ENCODE peak calls at places on chromosomes 6 and 20, in seven cellular contexts. F, J, Q, E, G, D and X are unnamed samples.
A peak's percentile ranks its signal among the peaks of the same experiment; 100 is the strongest.

GRCh38 chr6:6006428-6007310 is at the start of gene NRN1:
- DNase-seq in F (no peak), J (no peak), Q (no peak), E (no peak), G (no peak), D (no peak), X (no peak)

GRCh38 chr6:44730771-44731391 is 343.4 kb downstream of the CDC5L start:
- DNase-seq in F (no peak), J (no peak), Q (no peak), E (no peak), G (no peak), D (no peak), X (no peak)

GRCh38 chr6:119671105-119671504 is 321.5 kb upstream of the MAN1A1 start:
- DNase-seq in F (no peak), J (no peak), Q (no peak), E (no peak), G (no peak), D (no peak), X (no peak)

GRCh38 chr6:37092851-37093727 is 76.9 kb upstream of the PIM1 start:
- DNase-seq in F (no peak), J (no peak), Q (no peak), E (peak; percentile 22), G (no peak), D (no peak), X (no peak)

GRCh38 chr6:7419065-7419464 is 29.5 kb downstream of the RIOK1 start:
- DNase-seq in F (no peak), J (no peak), Q (no peak), E (no peak), G (no peak), D (no peak), X (peak; percentile 61)

GRCh38 chr6:1605822-1606532 is 3.7 kb upstream of the FOXC1 start:
- DNase-seq in F (no peak), J (peak; percentile 40), Q (no peak), E (peak; percentile 11), G (no peak), D (no peak), X (no peak)

GRCh38 chr20:24955045-24955444 is 6.0 kb downstream of the CST7 start:
- DNase-seq in F (no peak), J (no peak), Q (no peak), E (peak; percentile 6), G (peak; percentile 16), D (peak; percentile 16), X (no peak)

GRCh38 chr6:85574932-85575598 is 18.6 kb downstream of the SNX14 start:
- DNase-seq in F (no peak), J (no peak), Q (no peak), E (no peak), G (no peak), D (no peak), X (no peak)

GRCh38 chr20:25046181-25046641 is 11.7 kb downstream of the ACSS1 start:
- DNase-seq in F (no peak), J (peak; percentile 46), Q (no peak), E (peak; percentile 39), G (no peak), D (peak; percentile 46), X (peak; percentile 91)

GRCh38 chr20:10359621-10360040 is 74.4 kb downstream of the MKKS start:
- DNase-seq in F (no peak), J (no peak), Q (no peak), E (no peak), G (no peak), D (no peak), X (no peak)

GRCh38 chr6:89379281-89379680 is 26.8 kb upstream of the UBE2J1 start:
- DNase-seq in F (no peak), J (no peak), Q (no peak), E (no peak), G (no peak), D (no peak), X (no peak)

GRCh38 chr20:56924976-56925695 is 296.0 kb downstream of the TFAP2C start:
- DNase-seq in F (no peak), J (no peak), Q (peak; percentile 11), E (peak; percentile 49), G (no peak), D (no peak), X (no peak)

GRCh38 chr6:120872262-120872578 is 462.1 kb downstream of the TBC1D32 start:
- DNase-seq in F (peak; percentile 5), J (no peak), Q (no peak), E (no peak), G (no peak), D (no peak), X (no peak)

GRCh38 chr20:7392551-7392950 is 547.7 kb downstream of the HAO1 start:
- DNase-seq in F (no peak), J (no peak), Q (no peak), E (no peak), G (no peak), D (no peak), X (no peak)

GRCh38 chr20:51810155-51811039 is 8.1 kb upstream of the SALL4 start:
- DNase-seq in F (no peak), J (no peak), Q (no peak), E (no peak), G (no peak), D (no peak), X (no peak)

DNA sequence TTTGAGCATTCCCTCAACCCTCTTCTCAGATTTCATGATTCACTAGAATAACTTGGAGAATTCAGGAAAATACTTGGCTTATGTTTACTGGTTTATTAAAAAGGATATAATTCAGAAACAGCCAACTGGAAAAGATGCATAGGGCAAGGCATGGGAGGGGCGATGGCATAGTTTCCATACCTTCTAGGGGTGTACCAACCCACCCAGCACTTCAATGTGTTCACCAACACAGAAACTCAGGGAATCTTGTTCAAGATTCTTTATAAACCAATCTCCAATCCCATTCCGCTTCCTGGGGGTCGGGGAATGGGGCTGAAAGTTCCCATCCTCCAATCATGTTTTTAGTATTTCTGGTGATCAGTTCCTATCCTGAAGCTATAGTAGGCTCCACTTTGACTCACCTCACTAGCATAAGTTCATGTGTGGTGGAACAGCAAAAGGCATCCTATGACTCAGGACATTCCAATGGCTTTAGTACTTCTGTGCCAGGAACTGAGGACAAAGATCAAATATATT is 164.4 kb downstream of the SIM1 start:
- DNase-seq in F (no peak), J (no peak), Q (peak; percentile 59), E (no peak), G (no peak), D (no peak), X (no peak)
- H3K27ac ChIP-seq in F (no peak overlapping the region), J (no peak overlapping the region), Q (peak overlapping the region; percentile 92), E (no peak overlapping the region), G (no peak overlapping the region), D (no peak overlapping the region), X (no peak overlapping the region)

GRCh38 chr6:157270916-157271315 is 52.4 kb downstream of the TMEM242 start:
- DNase-seq in F (no peak), J (no peak), Q (no peak), E (no peak), G (no peak), D (no peak), X (no peak)

GRCh38 chr6:157272866-157273755 is 50.2 kb downstream of the TMEM242 start:
- DNase-seq in F (no peak), J (no peak), Q (peak; percentile 28), E (no peak), G (no peak), D (no peak), X (no peak)

GRCh38 chr6:157271441-157271840 is 51.9 kb downstream of the TMEM242 start:
- DNase-seq in F (no peak), J (no peak), Q (no peak), E (no peak), G (no peak), D (no peak), X (peak; percentile 28)

GRCh38 chr6:157272372-157272771 is 50.9 kb downstream of the TMEM242 start:
- DNase-seq in F (no peak), J (no peak), Q (no peak), E (no peak), G (no peak), D (no peak), X (no peak)

DNA sequence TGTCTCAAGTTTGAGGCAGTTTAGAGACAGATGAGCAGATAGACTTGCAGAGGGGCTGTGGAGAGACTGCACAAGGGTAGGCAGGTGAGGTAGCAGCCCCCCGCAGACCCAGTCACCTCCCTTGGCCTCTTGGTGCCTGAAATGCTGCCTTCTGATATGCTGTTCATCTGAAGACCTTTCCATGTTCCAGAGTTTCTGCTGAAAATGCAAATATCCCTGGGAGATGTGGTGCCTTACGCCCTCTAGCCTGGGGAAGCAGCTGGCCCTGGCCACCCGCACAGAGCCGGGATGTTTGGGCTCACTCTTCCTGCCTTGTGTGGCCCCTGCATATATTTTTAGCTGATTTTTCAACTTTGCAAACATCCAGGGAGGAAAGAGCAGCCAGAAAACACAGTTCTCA is 51.4 kb downstream of the TMEM242 start:
- DNase-seq in F (no peak), J (no peak), Q (no peak), E (no peak), G (no peak), D (no peak), X (peak; percentile 23)
- TF ChIP-seq CTCF in F (no peak), J (no peak), Q (no peak), E (no peak), G (no peak), D (no peak), X (no peak)

GRCh38 chr6:31004285-31004684 is 6.0 kb upstream of the MUC22 start:
- DNase-seq in F (no peak), J (no peak), Q (no peak), E (no peak), G (no peak), D (no peak), X (no peak)
- H3K4me1 ChIP-seq in F (no peaks in the 10 kb centered on the region), J (no peaks in the 10 kb centered on the region), Q (peaks cover 11% of the 10 kb centered on the region), E (peaks cover 15% of the 10 kb centered on the region), G (no peaks in the 10 kb centered on the region), D (peaks cover 8% of the 10 kb centered on the region), X (no peaks in the 10 kb centered on the region)

GRCh38 chr20:53579266-53579580 is 14.4 kb downstream of the ZNF217 start:
- DNase-seq in F (no peak), J (peak; percentile 55), Q (no peak), E (no peak), G (no peak), D (no peak), X (no peak)
- H3K27ac ChIP-seq in F (no peak overlapping the region), J (peak overlapping the region; percentile 82), Q (peak overlapping the region; percentile 87), E (peak overlapping the region; percentile 76), G (peak overlapping the region; percentile 68), D (peak overlapping the region; percentile 74), X (peak overlapping the region; percentile 80)

DNA sequence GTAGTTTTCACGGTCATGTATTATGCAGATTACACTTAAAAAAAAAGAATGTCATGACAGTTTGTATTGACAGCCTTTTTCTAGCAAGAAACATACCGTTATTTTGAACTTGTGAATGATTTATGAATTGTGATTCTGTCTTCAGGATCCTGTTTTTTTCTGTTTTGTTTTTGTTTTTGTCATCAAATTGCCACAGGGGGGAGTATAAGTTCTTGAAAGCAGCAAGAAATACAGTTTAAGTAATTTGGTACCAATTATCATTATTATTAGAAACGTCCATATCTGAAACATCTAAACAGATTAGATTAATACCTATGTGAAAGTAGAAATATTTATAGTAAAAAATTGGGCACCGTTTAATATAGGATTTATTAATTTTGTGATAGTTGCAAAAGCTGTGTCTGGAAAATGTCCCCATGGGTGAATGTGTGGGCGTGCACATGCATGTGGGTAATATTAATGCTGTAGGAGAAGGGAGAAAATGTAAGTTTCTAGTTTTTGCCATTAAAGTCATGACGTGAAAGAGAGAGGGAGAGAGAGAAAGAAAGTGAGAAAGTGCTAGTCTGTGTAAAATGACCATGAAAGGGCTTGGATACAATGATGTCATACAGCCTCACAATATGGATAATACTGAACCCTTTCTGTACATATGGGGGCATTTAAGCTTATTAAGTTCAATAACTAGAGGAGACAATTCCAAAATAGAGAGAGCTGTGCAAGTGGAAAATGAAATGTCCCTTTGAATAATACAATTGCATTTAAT is 9.4 kb upstream of the CCN2 start:
- DNase-seq in F (no peak), J (no peak), Q (no peak), E (no peak), G (no peak), D (no peak), X (no peak)
- TF ChIP-seq CTCF in F (no peak), J (no peak), Q (no peak), E (no peak), G (no peak), D (no peak), X (peak; percentile 45)